ENCODE peak calls at places on chromosomes 6 and 20, in six cellular contexts. X is upper lobe of left lung, L is cardiac muscle cell, P is AG04449, C is astrocyte of the spinal cord, S is GM12878. Y is an unnamed sample.

GRCh38 chr6:100001915-100002388 is 7.9 kb upstream of the MCHR2 start:
- DNase-seq in X (no peak), S (no peak), P (peak), C (peak), L (peak), Y (peak)

GRCh38 chr6:112027942-112028674 is 25.8 kb upstream of the CCN6 start:
- DNase-seq in P (no peak), S (no peak), X (no peak), C (no peak), L (no peak), Y (peak)

GRCh38 chr6:36642913-36643817 is 35.3 kb upstream of the CDKN1A start:
- DNase-seq in X (no peak), S (no peak), C (peak), P (no peak), L (peak), Y (peak)

GRCh38 chr6:81996414-81996813 is 243.9 kb upstream of the TENT5A start:
- DNase-seq in P (peak), S (no peak), X (no peak), C (peak), L (no peak), Y (no peak)

GRCh38 chr6:397056-397455 is 5.5 kb downstream of the IRF4 start:
- DNase-seq in C (no peak), L (no peak), X (peak), P (no peak), S (no peak), Y (no peak)

GRCh38 chr20:47789081-47789998 is 4.1 kb upstream of the SULF2 start:
- DNase-seq in L (no peak), S (no peak), C (no peak), P (no peak), X (no peak), Y (peak)

GRCh38 chr6:82006027-82006738 is 241.4 kb downstream of the IBTK start:
- DNase-seq in X (no peak), C (peak), L (peak), P (no peak), S (no peak), Y (no peak)

GRCh38 chr20:57959018-57959417 is 249.2 kb upstream of the PMEPA1 start:
- DNase-seq in P (no peak), C (no peak), S (no peak), X (no peak), L (no peak), Y (no peak)

GRCh38 chr6:38185244-38185643 is 365.7 kb downstream of the ZFAND3 start:
- DNase-seq in L (no peak), X (no peak), P (no peak), C (no peak), S (no peak), Y (no peak)

GRCh38 chr20:49281913-49282467 is 4.1 kb upstream of the ZNFX1 start:
- DNase-seq in X (no peak), S (no peak), L (no peak), P (no peak), C (no peak), Y (no peak)
- H3K4me3 ChIP-seq in X (peak), S (peak), L (no peak), P (peak), C (peak), Y (peak)

GRCh38 chr20:63734946-63735858 is 1.3 kb upstream of the LIME1 start:
- DNase-seq in P (no peak), S (no peak), L (no peak), X (peak), C (no peak), Y (no peak)

GRCh38 chr20:63737690-63737939 is 1.2 kb downstream of the LIME1 start:
- DNase-seq in X (peak), L (no peak), S (no peak), C (no peak), P (no peak), Y (no peak)

GRCh38 chr20:63736893-63737689 is 627 bp downstream of the LIME1 start:
- DNase-seq in L (no peak), C (no peak), S (no peak), P (no peak), X (peak), Y (no peak)

GRCh38 chr20:63734111-63734945 is 2.1 kb upstream of the LIME1 start:
- DNase-seq in C (no peak), S (no peak), P (no peak), L (no peak), X (no peak), Y (no peak)

DNA sequence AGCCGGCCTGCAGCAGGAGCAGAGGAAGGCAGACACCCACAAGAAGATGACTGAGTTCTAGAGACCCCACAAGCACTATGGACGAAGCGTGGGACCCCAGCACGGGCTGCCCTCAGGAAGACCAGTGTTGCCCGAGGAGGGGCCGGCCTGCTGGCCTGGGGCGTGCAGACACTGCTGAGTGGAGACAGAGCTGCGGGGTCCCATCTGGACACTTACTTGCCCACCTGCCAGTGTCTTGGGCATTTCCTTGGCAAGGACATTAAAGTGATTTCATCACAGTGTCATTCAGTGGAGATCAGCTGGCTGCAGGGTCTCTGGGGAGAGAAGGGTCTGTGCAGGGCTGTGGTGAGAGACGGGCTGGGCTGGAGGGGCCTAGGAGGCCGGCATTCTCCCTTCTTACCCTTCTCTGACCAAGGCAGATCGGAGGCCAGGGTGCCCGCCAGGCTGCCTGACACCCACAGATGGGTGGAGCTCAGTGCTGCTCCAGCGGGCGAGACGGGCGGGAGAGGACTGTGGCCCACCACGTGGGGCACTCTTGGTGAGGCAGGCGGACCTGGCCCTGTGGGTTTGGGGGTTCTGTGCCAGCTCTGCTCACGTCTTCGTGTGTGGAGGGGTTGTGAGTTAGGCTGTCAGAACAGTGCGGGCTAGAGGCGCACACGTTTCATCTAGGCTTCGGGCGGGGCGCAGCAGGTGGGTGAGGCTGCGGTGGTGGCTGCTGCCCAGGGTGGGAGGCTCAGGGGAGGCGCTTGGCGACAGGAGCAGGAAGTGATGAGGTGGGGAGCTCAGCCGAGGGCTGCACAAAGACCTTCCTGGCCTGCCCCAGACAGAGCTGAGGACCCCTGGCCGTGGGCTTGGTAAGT is at the start of gene LIME1:
- DNase-seq in S (no peak), P (no peak), C (no peak), L (no peak), X (peak), Y (no peak)
- H3K4me3 ChIP-seq in S (peak), P (no peak), C (no peak), L (no peak), X (peak), Y (no peak)

GRCh38 chr20:24480523-24480922 is 11.1 kb downstream of the SYNDIG1 start:
- DNase-seq in X (no peak), C (no peak), L (no peak), S (no peak), P (no peak), Y (no peak)

GRCh38 chr20:24479595-24479994 is 10.2 kb downstream of the SYNDIG1 start:
- DNase-seq in C (no peak), S (no peak), P (no peak), X (no peak), L (no peak), Y (no peak)

GRCh38 chr20:24477831-24478547 is 8.6 kb downstream of the SYNDIG1 start:
- DNase-seq in L (no peak), S (no peak), X (no peak), C (no peak), P (no peak), Y (no peak)

GRCh38 chr20:24479106-24479505 is 9.7 kb downstream of the SYNDIG1 start:
- DNase-seq in P (no peak), X (no peak), S (no peak), L (no peak), C (no peak), Y (no peak)

DNA sequence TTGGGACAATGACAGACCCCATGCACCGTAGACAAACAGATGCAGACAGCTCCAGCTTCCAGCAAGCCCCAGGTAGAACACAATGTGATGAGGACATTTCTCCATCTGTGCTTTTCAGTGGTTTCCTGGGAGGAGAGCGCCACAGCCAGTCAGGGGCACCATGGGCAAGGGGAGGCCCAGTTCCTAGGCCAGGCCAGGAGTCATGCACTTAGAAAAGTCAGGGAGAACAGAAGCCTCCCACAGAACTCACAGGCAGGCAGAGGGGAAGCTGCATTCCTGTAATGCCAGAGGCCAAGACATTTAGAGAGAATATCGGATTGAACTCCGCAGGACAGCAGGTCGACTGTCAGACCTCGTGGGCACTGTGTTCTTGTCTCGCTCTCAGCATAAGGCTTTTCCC is 9.2 kb downstream of the SYNDIG1 start:
- DNase-seq in L (peak), X (no peak), P (no peak), C (no peak), S (no peak), Y (no peak)
- H3K4me3 ChIP-seq in L (no peak), X (no peak), P (no peak), C (no peak), S (no peak), Y (no peak)

DNA sequence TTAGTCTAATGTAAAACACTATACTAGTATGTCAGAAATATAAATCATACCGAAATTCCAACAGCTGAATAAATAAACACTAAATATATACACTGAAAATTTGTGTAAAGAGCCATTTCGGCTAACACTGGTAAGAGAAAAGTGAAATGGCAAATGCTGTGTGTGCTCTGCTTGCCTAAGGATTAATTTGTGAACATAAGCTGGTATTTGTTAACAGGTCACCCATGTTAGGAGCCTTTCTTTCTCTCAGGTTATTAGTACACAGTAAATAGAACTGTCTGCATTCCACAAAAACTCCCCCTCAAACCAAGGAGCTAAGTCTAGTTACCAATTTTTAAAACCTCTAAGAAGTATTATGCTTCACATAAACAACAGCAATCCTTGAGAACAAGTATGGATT is 27.0 kb downstream of the ELOVL5 start:
- DNase-seq in L (no peak), X (no peak), P (no peak), C (no peak), S (no peak), Y (no peak)
- H3K4me3 ChIP-seq in L (no peak), X (no peak), P (no peak), C (no peak), S (no peak), Y (no peak)

DNA sequence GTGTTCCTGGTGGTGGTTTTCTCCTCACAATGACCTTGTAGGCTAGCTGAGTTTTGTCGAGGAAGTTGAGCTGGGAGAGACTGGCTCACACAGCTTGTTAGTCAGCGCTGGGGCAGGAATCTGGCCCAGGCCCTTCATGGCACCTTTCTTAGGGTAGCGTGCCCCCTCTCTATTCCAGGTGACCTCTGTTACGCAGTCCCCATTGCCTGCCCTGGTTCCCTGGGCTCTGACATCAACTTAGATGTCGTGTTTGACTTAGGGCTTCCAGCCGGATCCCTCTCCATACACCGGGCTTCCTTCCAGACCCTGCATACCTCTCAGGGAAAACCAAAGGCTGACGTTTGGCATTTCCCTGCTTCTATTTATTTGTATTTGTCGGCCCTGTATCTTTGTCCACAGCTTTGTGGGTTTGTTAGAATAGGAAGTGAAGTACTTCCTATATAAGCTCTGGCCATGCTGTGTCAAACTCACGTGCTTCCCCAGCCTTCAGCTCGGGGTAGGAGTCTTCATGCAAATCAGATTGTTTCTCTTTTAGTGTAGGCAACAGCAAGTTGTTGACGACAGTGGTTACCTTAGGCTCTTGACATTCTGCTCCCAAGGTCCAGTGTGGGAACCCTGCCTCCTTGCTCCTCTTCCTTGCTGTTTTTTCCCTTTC is 12.8 kb downstream of the IGF2R start:
- DNase-seq in L (no peak), S (peak), X (no peak), C (peak), P (no peak), Y (no peak)
- H3K4me3 ChIP-seq in L (no peak), S (peak), X (peak), C (no peak), P (no peak), Y (no peak)

GRCh38 chr6:63635165-63635562 is 438 bp upstream of the PHF3 start:
- DNase-seq in S (no peak), C (no peak), L (no peak), P (no peak), X (no peak), Y (no peak)

GRCh38 chr6:63640062-63640461 is 4.5 kb downstream of the PHF3 start:
- DNase-seq in P (peak), L (no peak), C (peak), S (no peak), X (no peak), Y (no peak)

GRCh38 chr6:63636516-63636968 is 940 bp downstream of the PHF3 start:
- DNase-seq in L (peak), P (no peak), C (peak), S (no peak), X (peak), Y (no peak)

GRCh38 chr6:63635563-63636515 is at the start of gene PHF3:
- DNase-seq in X (peak), C (peak), P (peak), S (peak), L (peak), Y (peak)

GRCh38 chr6:63637865-63638445 is 2.4 kb downstream of the PHF3 start:
- DNase-seq in S (no peak), P (no peak), X (no peak), C (no peak), L (no peak), Y (no peak)
- H3K4me3 ChIP-seq in S (peak), P (peak), X (no peak), C (peak), L (peak), Y (peak)

GRCh38 chr20:44715495-44716308 is 533 bp downstream of the CCN5 start:
- DNase-seq in C (no peak), L (no peak), X (no peak), S (no peak), P (no peak), Y (no peak)
- H3K4me3 ChIP-seq in C (no peak), L (no peak), X (peak), S (no peak), P (no peak), Y (no peak)

GRCh38 chr20:18532626-18533025 is 24.9 kb downstream of the SEC23B start:
- DNase-seq in C (no peak), L (no peak), P (no peak), S (no peak), X (no peak), Y (no peak)
- H3K4me3 ChIP-seq in C (no peak), L (no peak), P (no peak), S (no peak), X (no peak), Y (no peak)

DNA sequence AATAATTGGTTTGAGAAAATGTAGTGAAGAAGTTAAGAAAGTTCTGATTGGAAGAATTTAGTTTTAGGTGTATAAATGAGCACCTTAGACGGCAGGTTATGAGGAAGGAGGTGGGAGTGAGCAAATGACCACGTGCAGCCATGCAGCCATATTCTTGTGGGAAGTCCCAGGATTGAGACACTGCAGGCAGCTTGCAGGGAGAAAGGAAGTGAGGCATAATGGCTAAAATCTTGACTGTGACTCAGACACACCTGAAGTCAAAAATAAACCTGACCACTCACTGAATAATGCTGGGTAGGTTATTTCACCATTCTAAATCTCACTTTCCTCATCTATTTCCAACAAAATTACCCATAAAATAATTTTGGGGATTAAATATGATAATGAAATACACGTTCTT is 16.6 kb downstream of the DSE start:
- DNase-seq in L (no peak), C (peak), P (no peak), X (no peak), S (no peak), Y (no peak)
- H3K4me3 ChIP-seq in L (no peak), C (no peak), P (no peak), X (no peak), S (peak), Y (no peak)